ENCODE peak calls at places on chromosomes 13 and 19, in seven cellular contexts. One of them, this sample, is unnamed.

GRCh38 chr19:37243206-37243632 is 25.2 kb downstream of the ZNF383 start:
- DNase-seq in CD4-positive, alpha-beta T cell: no peak
- DNase-seq in H9: no peak
- DNase-seq in WERI-Rb-1: no peak
- DNase-seq in SK-N-SH: no peak
- DNase-seq in lung: no peak
- DNase-seq in neural crest cell: no peak
- DNase-seq in this sample: no peak

GRCh38 chr13:97127842-97128241 is 94.3 kb upstream of the MBNL2 start:
- DNase-seq in WERI-Rb-1: no peak
- DNase-seq in neural crest cell: no peak
- DNase-seq in H9: no peak
- DNase-seq in SK-N-SH: no peak
- DNase-seq in lung: no peak
- DNase-seq in CD4-positive, alpha-beta T cell: no peak
- DNase-seq in this sample: no peak

GRCh38 chr13:51359352-51359751 is 19.9 kb downstream of the SERPINE3 start:
- DNase-seq in CD4-positive, alpha-beta T cell: no peak
- DNase-seq in neural crest cell: no peak
- DNase-seq in H9: no peak
- DNase-seq in SK-N-SH: no peak
- DNase-seq in WERI-Rb-1: no peak
- DNase-seq in lung: no peak
- DNase-seq in this sample: no peak

GRCh38 chr19:18865973-18866799 is 29.8 kb downstream of the CERS1 start:
- DNase-seq in SK-N-SH: peak; percentile 98
- DNase-seq in neural crest cell: peak; percentile 77
- DNase-seq in H9: peak; percentile 81
- DNase-seq in lung: no peak
- DNase-seq in WERI-Rb-1: peak; percentile 58
- DNase-seq in CD4-positive, alpha-beta T cell: peak; percentile 48
- DNase-seq in this sample: peak; percentile 39

GRCh38 chr19:48365602-48366001 is 1.4 kb downstream of the SYNGR4 start:
- DNase-seq in neural crest cell: no peak
- DNase-seq in H9: no peak
- DNase-seq in CD4-positive, alpha-beta T cell: no peak
- DNase-seq in lung: no peak
- DNase-seq in WERI-Rb-1: no peak
- DNase-seq in SK-N-SH: no peak
- DNase-seq in this sample: no peak

GRCh38 chr13:74574964-74575728 is 440.9 kb upstream of the KLF12 start:
- DNase-seq in SK-N-SH: peak; percentile 22
- DNase-seq in lung: no peak
- DNase-seq in H9: peak; percentile 31
- DNase-seq in WERI-Rb-1: peak; percentile 17
- DNase-seq in CD4-positive, alpha-beta T cell: no peak
- DNase-seq in neural crest cell: no peak
- DNase-seq in this sample: no peak

GRCh38 chr19:34057155-34057554 is 115.1 kb upstream of the LSM14A start:
- DNase-seq in SK-N-SH: no peak
- DNase-seq in WERI-Rb-1: no peak
- DNase-seq in lung: no peak
- DNase-seq in CD4-positive, alpha-beta T cell: no peak
- DNase-seq in neural crest cell: no peak
- DNase-seq in H9: no peak
- DNase-seq in this sample: no peak

GRCh38 chr13:52955505-52955904 is 73.1 kb upstream of the OLFM4 start:
- DNase-seq in WERI-Rb-1: no peak
- DNase-seq in lung: no peak
- DNase-seq in SK-N-SH: no peak
- DNase-seq in H9: peak; percentile 76
- DNase-seq in neural crest cell: no peak
- DNase-seq in CD4-positive, alpha-beta T cell: no peak
- DNase-seq in this sample: no peak

GRCh38 chr13:19960673-19961015 is 2.1 kb downstream of the ZMYM2 start:
- DNase-seq in WERI-Rb-1: no peak
- DNase-seq in neural crest cell: no peak
- DNase-seq in CD4-positive, alpha-beta T cell: no peak
- DNase-seq in lung: no peak
- DNase-seq in SK-N-SH: no peak
- DNase-seq in H9: no peak
- DNase-seq in this sample: no peak

GRCh38 chr19:7751157-7751783 is 3.9 kb upstream of the CD209 start:
- DNase-seq in neural crest cell: no peak
- DNase-seq in SK-N-SH: no peak
- DNase-seq in lung: no peak
- DNase-seq in CD4-positive, alpha-beta T cell: no peak
- DNase-seq in H9: no peak
- DNase-seq in WERI-Rb-1: no peak
- DNase-seq in this sample: no peak

GRCh38 chr19:19719798-19720197 is 13.1 kb downstream of the ZNF14 start:
- DNase-seq in neural crest cell: no peak
- DNase-seq in lung: no peak
- DNase-seq in SK-N-SH: no peak
- DNase-seq in WERI-Rb-1: no peak
- DNase-seq in CD4-positive, alpha-beta T cell: no peak
- DNase-seq in H9: no peak
- DNase-seq in this sample: no peak

GRCh38 chr19:58584498-58585441 is 11.6 kb upstream of the MZF1 start:
- DNase-seq in neural crest cell: peak; percentile 0
- DNase-seq in lung: no peak
- DNase-seq in CD4-positive, alpha-beta T cell: no peak
- DNase-seq in SK-N-SH: no peak
- DNase-seq in H9: peak; percentile 8
- DNase-seq in WERI-Rb-1: no peak
- DNase-seq in this sample: no peak

GRCh38 chr19:7191946-7192691 is 102.1 kb downstream of the INSR start:
- DNase-seq in H9: no peak
- DNase-seq in lung: no peak
- DNase-seq in CD4-positive, alpha-beta T cell: peak; percentile 27
- DNase-seq in WERI-Rb-1: no peak
- DNase-seq in neural crest cell: no peak
- DNase-seq in SK-N-SH: no peak
- DNase-seq in this sample: no peak

GRCh38 chr13:113065406-113066141 is 40.0 kb upstream of the F7 start:
- DNase-seq in CD4-positive, alpha-beta T cell: no peak
- DNase-seq in neural crest cell: no peak
- DNase-seq in WERI-Rb-1: no peak
- DNase-seq in lung: no peak
- DNase-seq in SK-N-SH: no peak
- DNase-seq in H9: no peak
- DNase-seq in this sample: no peak

GRCh38 chr13:59494560-59494970 is 669.2 kb downstream of the DIAPH3 start:
- DNase-seq in lung: no peak
- DNase-seq in H9: no peak
- DNase-seq in neural crest cell: no peak
- DNase-seq in CD4-positive, alpha-beta T cell: no peak
- DNase-seq in SK-N-SH: no peak
- DNase-seq in WERI-Rb-1: no peak
- DNase-seq in this sample: no peak

GRCh38 chr19:43469160-43469480 is 3.7 kb upstream of the LYPD3 start:
- DNase-seq in CD4-positive, alpha-beta T cell: peak; percentile 6
- DNase-seq in WERI-Rb-1: no peak
- DNase-seq in H9: no peak
- DNase-seq in neural crest cell: no peak
- DNase-seq in lung: no peak
- DNase-seq in SK-N-SH: no peak
- DNase-seq in this sample: no peak

GRCh38 chr13:36839981-36840380 is 21.0 kb downstream of the RFXAP start:
- DNase-seq in SK-N-SH: no peak
- DNase-seq in CD4-positive, alpha-beta T cell: no peak
- DNase-seq in neural crest cell: no peak
- DNase-seq in lung: no peak
- DNase-seq in H9: no peak
- DNase-seq in WERI-Rb-1: peak; percentile 50
- DNase-seq in this sample: no peak

DNA sequence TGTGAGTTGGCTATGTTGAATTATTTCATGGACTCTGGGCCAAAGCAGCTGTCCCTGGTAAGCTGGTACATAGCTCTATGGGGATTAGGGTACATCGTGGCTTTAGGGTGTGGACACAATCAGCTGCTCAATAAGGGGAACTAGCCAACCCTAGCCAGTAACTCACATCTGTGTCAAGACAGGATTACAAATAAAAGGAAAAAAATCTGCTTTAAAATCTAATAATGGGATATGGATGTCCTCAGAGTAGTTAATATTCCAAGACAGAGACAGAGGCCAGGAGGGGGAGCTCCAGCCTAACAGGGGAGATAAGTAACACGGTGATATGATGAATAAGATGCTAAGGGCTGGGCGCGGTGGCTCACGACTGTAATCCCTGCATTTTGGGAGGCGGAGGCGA is 21.1 kb upstream of the ZNF766 start:
- DNase-seq in lung: peak; percentile 64
- DNase-seq in SK-N-SH: peak; percentile 34
- DNase-seq in neural crest cell: peak; percentile 20
- DNase-seq in WERI-Rb-1: peak; percentile 77
- DNase-seq in H9: peak; percentile 62
- DNase-seq in CD4-positive, alpha-beta T cell: peak; percentile 44
- DNase-seq in this sample: peak; percentile 35
- TF ChIP-seq CTCF in lung: peak; percentile 43
- TF ChIP-seq CTCF in SK-N-SH: peak; percentile 39
- TF ChIP-seq CTCF in neural crest cell: peak; percentile 69
- TF ChIP-seq CTCF in WERI-Rb-1: peak; percentile 39
- TF ChIP-seq CTCF in H9: peak; percentile 73
- TF ChIP-seq CTCF in CD4-positive, alpha-beta T cell: peak; percentile 52
- TF ChIP-seq CTCF in this sample: no peak

GRCh38 chr19:13100871-13101589 is 1.6 kb downstream of the LYL1 start:
- DNase-seq in CD4-positive, alpha-beta T cell: no peak
- DNase-seq in lung: no peak
- DNase-seq in neural crest cell: no peak
- DNase-seq in SK-N-SH: no peak
- DNase-seq in WERI-Rb-1: no peak
- DNase-seq in H9: no peak
- DNase-seq in this sample: no peak

GRCh38 chr19:13102416-13102665 is 317 bp downstream of the LYL1 start:
- DNase-seq in H9: no peak
- DNase-seq in neural crest cell: no peak
- DNase-seq in CD4-positive, alpha-beta T cell: no peak
- DNase-seq in lung: no peak
- DNase-seq in SK-N-SH: no peak
- DNase-seq in WERI-Rb-1: no peak
- DNase-seq in this sample: no peak

GRCh38 chr19:13100031-13100588 is 2.5 kb downstream of the LYL1 start:
- DNase-seq in SK-N-SH: no peak
- DNase-seq in neural crest cell: no peak
- DNase-seq in lung: no peak
- DNase-seq in WERI-Rb-1: no peak
- DNase-seq in H9: no peak
- DNase-seq in CD4-positive, alpha-beta T cell: no peak
- DNase-seq in this sample: no peak

GRCh38 chr19:13102666-13103584 is at the start of gene LYL1:
- DNase-seq in lung: peak; percentile 77
- DNase-seq in CD4-positive, alpha-beta T cell: no peak
- DNase-seq in WERI-Rb-1: no peak
- DNase-seq in neural crest cell: no peak
- DNase-seq in H9: peak; percentile 70
- DNase-seq in SK-N-SH: peak; percentile 97
- DNase-seq in this sample: no peak

DNA sequence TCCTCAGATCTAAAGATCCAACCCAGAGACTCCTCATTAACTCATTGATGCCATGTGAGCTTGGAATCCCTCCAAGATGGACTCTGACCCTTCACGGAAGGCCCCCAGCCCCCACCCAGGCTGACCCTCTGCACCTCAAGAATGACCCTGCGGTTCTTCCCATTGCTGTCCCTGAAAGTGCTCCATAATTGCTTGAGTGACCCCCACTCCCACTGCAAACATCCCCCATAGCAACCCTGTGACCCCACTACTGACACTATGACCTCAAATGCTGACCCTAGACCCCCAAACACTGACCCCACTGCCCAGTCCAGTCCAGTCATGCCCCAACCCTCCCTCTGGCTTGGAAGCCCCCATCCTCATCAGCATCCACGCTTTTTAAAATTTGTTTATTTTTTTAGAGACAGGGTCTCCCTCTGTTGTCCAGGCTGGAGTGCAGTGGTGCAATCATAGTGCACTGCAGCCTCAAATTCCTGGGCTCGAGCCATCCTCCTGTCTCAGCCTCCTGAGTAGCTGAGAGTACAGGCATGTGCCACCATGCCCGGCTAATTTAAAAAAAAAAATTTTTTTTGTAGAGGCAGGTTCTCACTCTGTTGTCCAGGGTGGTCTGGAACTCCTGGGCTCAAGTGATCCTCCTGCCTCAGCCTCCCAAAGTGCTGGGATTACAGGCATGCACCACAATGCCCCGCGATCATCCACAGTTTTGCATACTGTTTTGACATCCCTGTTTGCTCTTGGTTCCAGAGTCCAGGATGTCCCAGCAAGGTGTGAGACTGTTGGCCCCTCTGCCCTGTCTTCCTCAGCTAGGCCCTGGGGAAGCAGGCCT is 855 bp downstream of the LYL1 start:
- DNase-seq in CD4-positive, alpha-beta T cell: no peak
- DNase-seq in lung: no peak
- DNase-seq in WERI-Rb-1: no peak
- DNase-seq in neural crest cell: no peak
- DNase-seq in SK-N-SH: no peak
- DNase-seq in H9: no peak
- DNase-seq in this sample: no peak
- TF ChIP-seq CTCF in CD4-positive, alpha-beta T cell: no peak
- TF ChIP-seq CTCF in lung: no peak
- TF ChIP-seq CTCF in WERI-Rb-1: no peak
- TF ChIP-seq CTCF in neural crest cell: no peak
- TF ChIP-seq CTCF in SK-N-SH: no peak
- TF ChIP-seq CTCF in H9: no peak
- TF ChIP-seq CTCF in this sample: no peak

GRCh38 chr19:2962018-2962670 is 15.2 kb upstream of the TLE6 start:
- DNase-seq in neural crest cell: peak; percentile 67
- DNase-seq in H9: peak; percentile 62
- DNase-seq in lung: peak; percentile 49
- DNase-seq in SK-N-SH: peak; percentile 77
- DNase-seq in CD4-positive, alpha-beta T cell: peak; percentile 11
- DNase-seq in WERI-Rb-1: peak; percentile 56
- DNase-seq in this sample: no peak
- TF ChIP-seq CTCF in neural crest cell: peak; percentile 95
- TF ChIP-seq CTCF in H9: peak; percentile 87
- TF ChIP-seq CTCF in lung: peak; percentile 96
- TF ChIP-seq CTCF in SK-N-SH: peak; percentile 83
- TF ChIP-seq CTCF in CD4-positive, alpha-beta T cell: peak; percentile 76
- TF ChIP-seq CTCF in WERI-Rb-1: peak; percentile 66
- TF ChIP-seq CTCF in this sample: peak; percentile 94

GRCh38 chr19:55504981-55505380 is 16.7 kb downstream of the SSC5D start:
- DNase-seq in SK-N-SH: no peak
- DNase-seq in CD4-positive, alpha-beta T cell: no peak
- DNase-seq in lung: no peak
- DNase-seq in H9: no peak
- DNase-seq in WERI-Rb-1: no peak
- DNase-seq in neural crest cell: no peak
- DNase-seq in this sample: no peak

GRCh38 chr19:55503447-55504251 is 15.4 kb downstream of the SSC5D start:
- DNase-seq in neural crest cell: peak; percentile 92
- DNase-seq in lung: peak; percentile 94
- DNase-seq in WERI-Rb-1: peak; percentile 93
- DNase-seq in CD4-positive, alpha-beta T cell: peak; percentile 90
- DNase-seq in H9: peak; percentile 94
- DNase-seq in SK-N-SH: peak; percentile 99
- DNase-seq in this sample: peak; percentile 86

GRCh38 chr19:55500368-55500952 is 12.2 kb downstream of the SSC5D start:
- DNase-seq in WERI-Rb-1: no peak
- DNase-seq in CD4-positive, alpha-beta T cell: no peak
- DNase-seq in neural crest cell: no peak
- DNase-seq in SK-N-SH: no peak
- DNase-seq in lung: no peak
- DNase-seq in H9: no peak
- DNase-seq in this sample: no peak

GRCh38 chr19:55502197-55502952 is 14.1 kb downstream of the SSC5D start:
- DNase-seq in lung: no peak
- DNase-seq in SK-N-SH: no peak
- DNase-seq in neural crest cell: no peak
- DNase-seq in H9: no peak
- DNase-seq in WERI-Rb-1: no peak
- DNase-seq in CD4-positive, alpha-beta T cell: no peak
- DNase-seq in this sample: no peak

GRCh38 chr19:55504252-55504603 is 16.0 kb downstream of the SSC5D start:
- DNase-seq in SK-N-SH: no peak
- DNase-seq in WERI-Rb-1: no peak
- DNase-seq in neural crest cell: no peak
- DNase-seq in H9: no peak
- DNase-seq in CD4-positive, alpha-beta T cell: no peak
- DNase-seq in lung: no peak
- DNase-seq in this sample: no peak
- TF ChIP-seq CTCF in SK-N-SH: no peak
- TF ChIP-seq CTCF in WERI-Rb-1: no peak
- TF ChIP-seq CTCF in neural crest cell: no peak
- TF ChIP-seq CTCF in H9: no peak
- TF ChIP-seq CTCF in CD4-positive, alpha-beta T cell: peak; percentile 58
- TF ChIP-seq CTCF in lung: no peak
- TF ChIP-seq CTCF in this sample: no peak

This sample was measured in omental fat pad.